ENCODE peak calls at places on chromosomes 2 and 18, in nine cellular contexts. One of them, this sample, is unnamed.

GRCh38 chr2:107757223-107757622 is 69.5 kb upstream of the RGPD4 start:
- DNase-seq in prostate gland: no peak
- DNase-seq in K562: no peak
- DNase-seq in stomach: no peak
- DNase-seq in GM12878: no peak
- DNase-seq in HCT116: no peak
- DNase-seq in upper lobe of left lung: no peak
- DNase-seq in GM23338: peak; percentile 11
- DNase-seq in H1: no peak
- DNase-seq in this sample: no peak

GRCh38 chr18:51622676-51623075 is 425.2 kb upstream of the MEX3C start:
- DNase-seq in prostate gland: no peak
- DNase-seq in H1: no peak
- DNase-seq in upper lobe of left lung: no peak
- DNase-seq in HCT116: no peak
- DNase-seq in GM23338: no peak
- DNase-seq in K562: no peak
- DNase-seq in stomach: no peak
- DNase-seq in GM12878: no peak
- DNase-seq in this sample: no peak

GRCh38 chr2:179861027-179861776 is at the start of gene ZNF385B:
- DNase-seq in prostate gland: no peak
- DNase-seq in H1: peak; percentile 15
- DNase-seq in K562: no peak
- DNase-seq in upper lobe of left lung: no peak
- DNase-seq in HCT116: no peak
- DNase-seq in GM12878: no peak
- DNase-seq in stomach: no peak
- DNase-seq in GM23338: peak; percentile 74
- DNase-seq in this sample: no peak

GRCh38 chr2:120236296-120236695 is 13.1 kb upstream of the TMEM185B start:
- DNase-seq in HCT116: no peak
- DNase-seq in prostate gland: no peak
- DNase-seq in K562: no peak
- DNase-seq in GM12878: no peak
- DNase-seq in stomach: peak; percentile 21
- DNase-seq in GM23338: no peak
- DNase-seq in H1: no peak
- DNase-seq in upper lobe of left lung: no peak
- DNase-seq in this sample: peak; percentile 68

GRCh38 chr2:191041418-191042161 is 27.6 kb upstream of the STAT1 start:
- DNase-seq in prostate gland: no peak
- DNase-seq in K562: peak; percentile 36
- DNase-seq in HCT116: peak; percentile 63
- DNase-seq in GM23338: peak; percentile 36
- DNase-seq in upper lobe of left lung: peak; percentile 83
- DNase-seq in stomach: no peak
- DNase-seq in GM12878: no peak
- DNase-seq in H1: no peak
- DNase-seq in this sample: no peak

GRCh38 chr2:177340158-177340557 is 52.4 kb upstream of the AGPS start:
- DNase-seq in stomach: no peak
- DNase-seq in upper lobe of left lung: no peak
- DNase-seq in H1: no peak
- DNase-seq in GM12878: no peak
- DNase-seq in HCT116: no peak
- DNase-seq in GM23338: no peak
- DNase-seq in K562: no peak
- DNase-seq in prostate gland: no peak
- DNase-seq in this sample: no peak

GRCh38 chr18:22470511-22471181 is 52.9 kb upstream of the CTAGE1 start:
- DNase-seq in prostate gland: no peak
- DNase-seq in GM23338: no peak
- DNase-seq in GM12878: no peak
- DNase-seq in upper lobe of left lung: peak; percentile 27
- DNase-seq in H1: no peak
- DNase-seq in K562: no peak
- DNase-seq in stomach: peak; percentile 34
- DNase-seq in HCT116: no peak
- DNase-seq in this sample: no peak

GRCh38 chr2:231680992-231681852 is 27.1 kb upstream of the PTMA start:
- DNase-seq in upper lobe of left lung: peak; percentile 88
- DNase-seq in stomach: peak; percentile 84
- DNase-seq in GM12878: no peak
- DNase-seq in K562: peak; percentile 62
- DNase-seq in prostate gland: peak; percentile 70
- DNase-seq in HCT116: no peak
- DNase-seq in GM23338: peak; percentile 95
- DNase-seq in H1: no peak
- DNase-seq in this sample: peak; percentile 85

GRCh38 chr2:143732076-143732475 is 602.9 kb downstream of the ARHGAP15 start:
- DNase-seq in upper lobe of left lung: no peak
- DNase-seq in prostate gland: no peak
- DNase-seq in K562: no peak
- DNase-seq in stomach: no peak
- DNase-seq in GM23338: no peak
- DNase-seq in HCT116: no peak
- DNase-seq in GM12878: no peak
- DNase-seq in H1: no peak
- DNase-seq in this sample: no peak

GRCh38 chr2:109482371-109482841 is 131.4 kb downstream of the SEPTIN10 start:
- DNase-seq in prostate gland: peak; percentile 19
- DNase-seq in H1: no peak
- DNase-seq in K562: no peak
- DNase-seq in GM12878: no peak
- DNase-seq in stomach: no peak
- DNase-seq in GM23338: no peak
- DNase-seq in upper lobe of left lung: no peak
- DNase-seq in HCT116: no peak
- DNase-seq in this sample: peak; percentile 77

GRCh38 chr18:80249217-80250093 is 2.1 kb upstream of the PARD6G start:
- DNase-seq in GM12878: no peak
- DNase-seq in GM23338: no peak
- DNase-seq in H1: no peak
- DNase-seq in K562: no peak
- DNase-seq in HCT116: no peak
- DNase-seq in upper lobe of left lung: no peak
- DNase-seq in stomach: no peak
- DNase-seq in prostate gland: no peak
- DNase-seq in this sample: no peak

GRCh38 chr18:53698907-53699306 is 525.6 kb downstream of the MBD2 start:
- DNase-seq in HCT116: no peak
- DNase-seq in H1: no peak
- DNase-seq in K562: no peak
- DNase-seq in prostate gland: no peak
- DNase-seq in upper lobe of left lung: peak; percentile 45
- DNase-seq in stomach: peak; percentile 52
- DNase-seq in GM12878: no peak
- DNase-seq in GM23338: peak; percentile 55
- DNase-seq in this sample: no peak

GRCh38 chr18:78416853-78417252 is 562.8 kb upstream of the SALL3 start:
- DNase-seq in GM23338: no peak
- DNase-seq in upper lobe of left lung: no peak
- DNase-seq in H1: no peak
- DNase-seq in prostate gland: no peak
- DNase-seq in K562: no peak
- DNase-seq in stomach: no peak
- DNase-seq in GM12878: no peak
- DNase-seq in HCT116: no peak
- DNase-seq in this sample: no peak

GRCh38 chr2:176852667-176853066 is 359.9 kb upstream of the HNRNPA3 start:
- DNase-seq in K562: no peak
- DNase-seq in GM12878: no peak
- DNase-seq in H1: no peak
- DNase-seq in stomach: no peak
- DNase-seq in prostate gland: no peak
- DNase-seq in GM23338: peak; percentile 67
- DNase-seq in upper lobe of left lung: no peak
- DNase-seq in HCT116: no peak
- DNase-seq in this sample: no peak

GRCh38 chr2:150119860-150120259 is 367.6 kb downstream of the RND3 start:
- DNase-seq in prostate gland: no peak
- DNase-seq in K562: no peak
- DNase-seq in GM12878: no peak
- DNase-seq in HCT116: no peak
- DNase-seq in stomach: no peak
- DNase-seq in upper lobe of left lung: no peak
- DNase-seq in GM23338: no peak
- DNase-seq in H1: no peak
- DNase-seq in this sample: no peak

GRCh38 chr2:148607553-148607952 is 37.0 kb upstream of the EPC2 start:
- DNase-seq in GM12878: no peak
- DNase-seq in HCT116: no peak
- DNase-seq in GM23338: no peak
- DNase-seq in H1: no peak
- DNase-seq in stomach: no peak
- DNase-seq in K562: no peak
- DNase-seq in prostate gland: no peak
- DNase-seq in upper lobe of left lung: peak; percentile 44
- DNase-seq in this sample: no peak

GRCh38 chr2:69907216-69907615 is 7.7 kb upstream of the MXD1 start:
- DNase-seq in HCT116: no peak
- DNase-seq in K562: no peak
- DNase-seq in prostate gland: no peak
- DNase-seq in stomach: no peak
- DNase-seq in upper lobe of left lung: no peak
- DNase-seq in H1: no peak
- DNase-seq in GM23338: no peak
- DNase-seq in GM12878: no peak
- DNase-seq in this sample: no peak

GRCh38 chr2:13543550-13543949 is 826.8 kb downstream of the TRIB2 start:
- DNase-seq in HCT116: no peak
- DNase-seq in prostate gland: no peak
- DNase-seq in K562: no peak
- DNase-seq in upper lobe of left lung: no peak
- DNase-seq in stomach: no peak
- DNase-seq in H1: no peak
- DNase-seq in GM23338: no peak
- DNase-seq in GM12878: no peak
- DNase-seq in this sample: no peak

GRCh38 chr2:60094450-60094929 is 459.0 kb downstream of the BCL11A start:
- DNase-seq in H1: no peak
- DNase-seq in stomach: peak; percentile 34
- DNase-seq in prostate gland: no peak
- DNase-seq in upper lobe of left lung: no peak
- DNase-seq in K562: no peak
- DNase-seq in GM12878: no peak
- DNase-seq in GM23338: peak; percentile 35
- DNase-seq in HCT116: no peak
- DNase-seq in this sample: no peak

GRCh38 chr2:27178469-27178868 is 29.7 kb downstream of the TCF23 start:
- DNase-seq in K562: no peak
- DNase-seq in GM23338: no peak
- DNase-seq in prostate gland: no peak
- DNase-seq in GM12878: no peak
- DNase-seq in stomach: no peak
- DNase-seq in H1: no peak
- DNase-seq in HCT116: no peak
- DNase-seq in upper lobe of left lung: no peak
- DNase-seq in this sample: no peak

GRCh38 chr2:27174638-27175037 is 25.8 kb downstream of the TCF23 start:
- DNase-seq in GM12878: no peak
- DNase-seq in H1: no peak
- DNase-seq in upper lobe of left lung: no peak
- DNase-seq in GM23338: no peak
- DNase-seq in HCT116: no peak
- DNase-seq in stomach: no peak
- DNase-seq in prostate gland: no peak
- DNase-seq in K562: no peak
- DNase-seq in this sample: no peak

GRCh38 chr2:27171351-27171848 is 22.6 kb downstream of the TCF23 start:
- DNase-seq in stomach: no peak
- DNase-seq in HCT116: no peak
- DNase-seq in prostate gland: no peak
- DNase-seq in GM12878: no peak
- DNase-seq in H1: no peak
- DNase-seq in upper lobe of left lung: no peak
- DNase-seq in GM23338: no peak
- DNase-seq in K562: no peak
- DNase-seq in this sample: no peak

GRCh38 chr2:27177441-27178351 is 28.9 kb downstream of the TCF23 start:
- DNase-seq in GM12878: no peak
- DNase-seq in prostate gland: no peak
- DNase-seq in GM23338: no peak
- DNase-seq in HCT116: no peak
- DNase-seq in H1: no peak
- DNase-seq in stomach: no peak
- DNase-seq in K562: no peak
- DNase-seq in upper lobe of left lung: no peak
- DNase-seq in this sample: no peak

GRCh38 chr2:27175330-27175729 is 26.5 kb downstream of the TCF23 start:
- DNase-seq in stomach: no peak
- DNase-seq in K562: no peak
- DNase-seq in GM12878: no peak
- DNase-seq in GM23338: no peak
- DNase-seq in HCT116: no peak
- DNase-seq in prostate gland: no peak
- DNase-seq in upper lobe of left lung: peak; percentile 70
- DNase-seq in H1: no peak
- DNase-seq in this sample: no peak
- TF ChIP-seq POLR2AphosphoS5 in stomach: no peak
- TF ChIP-seq POLR2AphosphoS5 in K562: no peak
- TF ChIP-seq POLR2AphosphoS5 in GM12878: no peak
- TF ChIP-seq POLR2AphosphoS5 in GM23338: no peak
- TF ChIP-seq POLR2AphosphoS5 in HCT116: no peak
- TF ChIP-seq POLR2AphosphoS5 in prostate gland: no peak
- TF ChIP-seq POLR2AphosphoS5 in upper lobe of left lung: no peak
- TF ChIP-seq POLR2AphosphoS5 in H1: no peak
- TF ChIP-seq POLR2AphosphoS5 in this sample: no peak

GRCh38 chr18:48418409-48419267 is 9.5 kb upstream of the ZBTB7C start:
- DNase-seq in K562: no peak
- DNase-seq in stomach: no peak
- DNase-seq in H1: no peak
- DNase-seq in GM23338: no peak
- DNase-seq in HCT116: no peak
- DNase-seq in upper lobe of left lung: no peak
- DNase-seq in prostate gland: no peak
- DNase-seq in GM12878: no peak
- DNase-seq in this sample: no peak
- TF ChIP-seq CTCF in K562: no peak
- TF ChIP-seq CTCF in stomach: no peak
- TF ChIP-seq CTCF in H1: no peak
- TF ChIP-seq CTCF in GM23338: no peak
- TF ChIP-seq CTCF in HCT116: no peak
- TF ChIP-seq CTCF in upper lobe of left lung: no peak
- TF ChIP-seq CTCF in prostate gland: no peak
- TF ChIP-seq CTCF in GM12878: no peak
- TF ChIP-seq CTCF in this sample: no peak

GRCh38 chr2:127659408-127660290 is 13.7 kb downstream of the GPR17 start:
- DNase-seq in upper lobe of left lung: peak; percentile 59
- DNase-seq in GM23338: no peak
- DNase-seq in prostate gland: no peak
- DNase-seq in GM12878: no peak
- DNase-seq in HCT116: no peak
- DNase-seq in H1: no peak
- DNase-seq in K562: no peak
- DNase-seq in stomach: no peak
- DNase-seq in this sample: peak; percentile 84
- TF ChIP-seq POLR2AphosphoS5 in upper lobe of left lung: peak; percentile 90
- TF ChIP-seq POLR2AphosphoS5 in GM23338: no peak
- TF ChIP-seq POLR2AphosphoS5 in prostate gland: peak; percentile 26
- TF ChIP-seq POLR2AphosphoS5 in GM12878: no peak
- TF ChIP-seq POLR2AphosphoS5 in HCT116: no peak
- TF ChIP-seq POLR2AphosphoS5 in H1: no peak
- TF ChIP-seq POLR2AphosphoS5 in K562: no peak
- TF ChIP-seq POLR2AphosphoS5 in stomach: no peak
- TF ChIP-seq POLR2AphosphoS5 in this sample: peak; percentile 81

GRCh38 chr18:50356036-50356945 is 18.6 kb upstream of the SKA1 start:
- DNase-seq in GM12878: peak; percentile 79
- DNase-seq in H1: no peak
- DNase-seq in HCT116: peak; percentile 28
- DNase-seq in GM23338: peak; percentile 41
- DNase-seq in stomach: no peak
- DNase-seq in K562: no peak
- DNase-seq in upper lobe of left lung: no peak
- DNase-seq in prostate gland: no peak
- DNase-seq in this sample: no peak
- TF ChIP-seq CTCF in GM12878: peak; percentile 18
- TF ChIP-seq CTCF in H1: peak; percentile 39
- TF ChIP-seq CTCF in HCT116: no peak
- TF ChIP-seq CTCF in GM23338: peak; percentile 35
- TF ChIP-seq CTCF in stomach: no peak
- TF ChIP-seq CTCF in K562: peak; percentile 9
- TF ChIP-seq CTCF in upper lobe of left lung: no peak
- TF ChIP-seq CTCF in prostate gland: no peak
- TF ChIP-seq CTCF in this sample: no peak